ENCODE peak calls at places on chromosomes 6 and 20, in four cellular contexts. R is D721Med; E is amygdala; P is effector memory CD4-positive, alpha-beta T cell. A is an unnamed sample.

GRCh38 chr20:32966382-32966781 is 37.9 kb downstream of the SUN5 start:
- DNase-seq in R (no peak), E (no peak), P (no peak), A (no peak)

GRCh38 chr6:53112871-53113270 is 35.8 kb downstream of the GCM1 start:
- DNase-seq in R (no peak), E (no peak), P (no peak), A (no peak)

GRCh38 chr6:66849843-66850242 is 1142.8 kb upstream of the EYS start:
- DNase-seq in R (no peak), E (no peak), P (no peak), A (peak)

GRCh38 chr20:754904-755303 is 13.4 kb downstream of the SLC52A3 start:
- DNase-seq in R (no peak), E (no peak), P (no peak), A (no peak)

GRCh38 chr6:33812669-33813068 is 8.9 kb upstream of the MLN start:
- DNase-seq in R (no peak), E (no peak), P (no peak), A (no peak)

GRCh38 chr20:56826306-56826970 is 197.3 kb downstream of the TFAP2C start:
- DNase-seq in R (no peak), E (no peak), P (no peak), A (peak)

GRCh38 chr6:144895313-144895712 is 610.2 kb downstream of the UTRN start:
- DNase-seq in R (no peak), E (no peak), P (no peak), A (no peak)

GRCh38 chr20:44606725-44607441 is 24.5 kb downstream of the PKIG start:
- DNase-seq in R (no peak), E (no peak), P (no peak), A (no peak)

GRCh38 chr6:32079566-32080290 is 29.4 kb downstream of the TNXB start:
- DNase-seq in R (no peak), E (no peak), P (no peak), A (no peak)

GRCh38 chr6:90401933-90402830 is 105.5 kb upstream of the BACH2 start:
- DNase-seq in R (no peak), E (no peak), P (no peak), A (no peak)

GRCh38 chr20:35515949-35516645 is 13.4 kb downstream of the C20orf173 start:
- DNase-seq in R (no peak), E (no peak), P (no peak), A (peak)

GRCh38 chr20:1509237-1509636 is 18.0 kb upstream of the SIRPB2 start:
- DNase-seq in R (no peak), E (no peak), P (no peak), A (no peak)

GRCh38 chr6:10528170-10528981 is 7.2 kb downstream of the GCNT2 start:
- DNase-seq in R (no peak), E (no peak), P (no peak), A (no peak)

GRCh38 chr20:20130399-20130798 is 78.1 kb downstream of the CFAP61 start:
- DNase-seq in R (no peak), E (no peak), P (no peak), A (peak)

GRCh38 chr6:150267686-150268561 is 100.9 kb upstream of the IYD start:
- DNase-seq in R (no peak), E (no peak), P (no peak), A (peak)

GRCh38 chr6:132673376-132674094 is 14.6 kb upstream of the TAAR1 start:
- DNase-seq in R (no peak), E (no peak), P (no peak), A (no peak)

GRCh38 chr20:62591591-62591990 is 50.7 kb upstream of the SLCO4A1 start:
- DNase-seq in R (no peak), E (no peak), P (no peak), A (no peak)

GRCh38 chr6:79466222-79466834 is 70.9 kb downstream of the LCA5 start:
- DNase-seq in R (no peak), E (no peak), P (no peak), A (peak)

GRCh38 chr6:89984926-89985743 is 90.9 kb downstream of the GJA10 start:
- DNase-seq in R (peak), E (peak), P (no peak), A (no peak)

GRCh38 chr20:41125530-41126457 is 11.5 kb upstream of the PLCG1 start:
- DNase-seq in R (no peak), E (no peak), P (no peak), A (no peak)

GRCh38 chr6:21505574-21505990 is 88.0 kb upstream of the SOX4 start:
- DNase-seq in R (no peak), E (no peak), P (no peak), A (no peak)

GRCh38 chr6:32689531-32690505 is 23.4 kb upstream of the HLA-DQB1 start:
- DNase-seq in R (no peak), E (no peak), P (no peak), A (no peak)

GRCh38 chr6:96153775-96154174 is 138.0 kb downstream of the FUT9 start:
- DNase-seq in R (no peak), E (no peak), P (no peak), A (no peak)

GRCh38 chr20:21682576-21682975 is 22.9 kb upstream of the PAX1 start:
- DNase-seq in R (no peak), E (peak), P (no peak), A (no peak)

GRCh38 chr6:82484737-82485650 is 121.4 kb downstream of the TPBG start:
- DNase-seq in R (no peak), E (no peak), P (no peak), A (no peak)

GRCh38 chr20:19027971-19028370 is 184.5 kb upstream of the SLC24A3 start:
- DNase-seq in R (no peak), E (no peak), P (no peak), A (no peak)

GRCh38 chr20:5465281-5465680 is 148.5 kb upstream of the PROKR2 start:
- DNase-seq in R (no peak), E (no peak), P (no peak), A (no peak)

GRCh38 chr6:125357515-125358256 is 55.9 kb upstream of the HDDC2 start:
- DNase-seq in R (no peak), E (no peak), P (no peak), A (no peak)

GRCh38 chr20:5784735-5785134 is 34.5 kb downstream of the SHLD1 start:
- DNase-seq in R (no peak), E (no peak), P (no peak), A (no peak)

GRCh38 chr6:41053056-41053455 is at the start of gene APOBEC2:
- DNase-seq in R (no peak), E (no peak), P (no peak), A (no peak)

GRCh38 chr6:119129148-119129967 is 50.9 kb upstream of the FAM184A start:
- DNase-seq in R (no peak), E (no peak), P (no peak), A (peak)

GRCh38 chr6:19690676-19691075 is 146.5 kb upstream of the ID4 start:
- DNase-seq in R (no peak), E (no peak), P (no peak), A (no peak)

GRCh38 chr6:80637312-80637711 is 530.8 kb downstream of the BCKDHB start:
- DNase-seq in R (no peak), E (no peak), P (no peak), A (no peak)

GRCh38 chr6:3013486-3013885 is 13.8 kb downstream of the NQO2 start:
- DNase-seq in R (no peak), E (no peak), P (no peak), A (no peak)

GRCh38 chr6:7895125-7895423 is 15.5 kb downstream of the TXNDC5 start:
- DNase-seq in R (no peak), E (no peak), P (no peak), A (no peak)

GRCh38 chr6:12232339-12232738 is 57.8 kb upstream of the EDN1 start:
- DNase-seq in R (no peak), E (no peak), P (no peak), A (peak)

A was measured in HS-5.